ENCODE peak calls at places on chromosome 10, in four cellular contexts. S is activated T-cell treated with anti-CD3 and anti-CD28 coated beads for 1 hour, J is neural crest cell, X is neuronal stem cell. G is an unnamed sample.

GRCh38 chr10:72276421-72277339 is 3.0 kb downstream of the DDIT4 start:
- DNase-seq in X (no peak), S (no peak), J (no peak), G (no peak)

GRCh38 chr10:1563028-1563427 is 174.3 kb downstream of the ADARB2 start:
- DNase-seq in X (no peak), S (no peak), J (no peak), G (no peak)

GRCh38 chr10:99711129-99711719 is 20.7 kb downstream of the COX15 start:
- DNase-seq in X (no peak), J (no peak), S (no peak), G (no peak)

GRCh38 chr10:88116491-88116890 is 253.1 kb downstream of the PTEN start:
- DNase-seq in J (no peak), S (no peak), X (no peak), G (no peak)

GRCh38 chr10:119491941-119492340 is 50.6 kb downstream of the RGS10 start:
- DNase-seq in J (no peak), S (no peak), X (no peak), G (no peak)

GRCh38 chr10:98172495-98172894 is 38.0 kb downstream of the R3HCC1L start:
- DNase-seq in S (no peak), X (no peak), J (no peak), G (no peak)

GRCh38 chr10:132836832-132837540 is 51.0 kb upstream of the NKX6-2 start:
- DNase-seq in X (peak), J (peak), S (peak), G (peak)

GRCh38 chr10:28049286-28049685 is 50.4 kb upstream of the ODAD2 start:
- DNase-seq in S (no peak), J (no peak), X (no peak), G (no peak)

GRCh38 chr10:58695022-58695421 is 182.3 kb downstream of the BICC1 start:
- DNase-seq in X (no peak), J (no peak), S (no peak), G (no peak)

GRCh38 chr10:33571616-33572015 is 237.1 kb upstream of the NRP1 start:
- DNase-seq in J (no peak), S (no peak), X (no peak), G (no peak)

GRCh38 chr10:11750420-11750819 is 8.2 kb downstream of the ECHDC3 start:
- DNase-seq in S (no peak), X (no peak), J (no peak), G (no peak)

GRCh38 chr10:50593523-50593922 is 30.2 kb downstream of the SGMS1 start:
- DNase-seq in J (no peak), S (no peak), X (no peak), G (no peak)

GRCh38 chr10:27464993-27465392 is 39.1 kb upstream of the RAB18 start:
- DNase-seq in S (no peak), J (no peak), X (no peak), G (no peak)

GRCh38 chr10:127906548-127907377 is at the start of gene PTPRE:
- DNase-seq in J (peak), X (peak), S (peak), G (peak)

GRCh38 chr10:52532650-52533290 is 218.7 kb downstream of the DKK1 start:
- DNase-seq in X (no peak), S (no peak), J (no peak), G (no peak)

GRCh38 chr10:69994262-69994661 is 58.4 kb upstream of the MACROH2A2 start:
- DNase-seq in J (no peak), S (no peak), X (no peak), G (no peak)

GRCh38 chr10:93039721-93040120 is 20.9 kb upstream of the CYP26C1 start:
- DNase-seq in S (no peak), J (no peak), X (no peak), G (no peak)

GRCh38 chr10:77004917-77005564 is 632.6 kb downstream of the KCNMA1 start:
- DNase-seq in X (peak), S (no peak), J (peak), G (no peak)

GRCh38 chr10:45442670-45443069 is 68.7 kb downstream of the ALOX5 start:
- DNase-seq in J (no peak), S (no peak), X (no peak), G (no peak)

GRCh38 chr10:761376-761775 is 71.9 kb upstream of the DIP2C start:
- DNase-seq in X (no peak), J (no peak), S (no peak), G (no peak)

GRCh38 chr10:27744478-27745379 is 890 bp downstream of the MKX start:
- DNase-seq in X (no peak), J (peak), S (no peak), G (peak)

GRCh38 chr10:30775779-30776591 is 146.4 kb upstream of the LYZL2 start:
- DNase-seq in J (no peak), X (no peak), S (no peak), G (no peak)

GRCh38 chr10:24825551-24825950 is 101.9 kb upstream of the ARHGAP21 start:
- DNase-seq in S (no peak), J (no peak), X (no peak), G (no peak)

GRCh38 chr10:69290993-69291392 is 12.7 kb downstream of the HK1 start:
- DNase-seq in X (no peak), J (no peak), S (no peak), G (no peak)

GRCh38 chr10:7202804-7203203 is 208.0 kb downstream of the SFMBT2 start:
- DNase-seq in X (no peak), S (no peak), J (no peak), G (no peak)

GRCh38 chr10:119095648-119096047 is 8.3 kb upstream of the DENND10 start:
- DNase-seq in S (no peak), J (no peak), X (no peak), G (no peak)

GRCh38 chr10:43259981-43260761 is 6.7 kb downstream of the RASGEF1A start:
- DNase-seq in J (no peak), S (no peak), X (no peak), G (no peak)

GRCh38 chr10:25026463-25026862 is 10.1 kb downstream of the THNSL1 start:
- DNase-seq in J (no peak), S (no peak), X (no peak), G (no peak)

GRCh38 chr10:16116404-16117304 is 256.3 kb upstream of the MINDY3 start:
- DNase-seq in X (no peak), S (no peak), J (peak), G (no peak)